ENCODE peak calls at places on chromosome 7, in four cellular contexts. M, J, I and O are unnamed samples.

GRCh38 chr7:123666492-123666891 is 10.8 kb downstream of the LMOD2 start:
- DNase-seq in M (no peak), J (no peak), I (no peak), O (no peak)

GRCh38 chr7:44307301-44307900 is 18.0 kb downstream of the CAMK2B start:
- DNase-seq in M (peak), J (peak), I (peak), O (peak)

GRCh38 chr7:11833431-11833830 is 1.4 kb upstream of the THSD7A start:
- DNase-seq in M (no peak), J (no peak), I (no peak), O (no peak)

GRCh38 chr7:128424936-128425335 is 15.2 kb upstream of the IMPDH1 start:
- DNase-seq in M (no peak), J (no peak), I (no peak), O (no peak)

GRCh38 chr7:98797150-98797549 is 72.7 kb downstream of the TMEM130 start:
- DNase-seq in M (no peak), J (no peak), I (no peak), O (no peak)

GRCh38 chr7:23349484-23350157 is 50.5 kb downstream of the MALSU1 start:
- DNase-seq in M (peak), J (peak), I (no peak), O (no peak)

GRCh38 chr7:116354546-116355422 is 144.4 kb downstream of the TES start:
- DNase-seq in M (peak), J (peak), I (peak), O (peak)

GRCh38 chr7:45681596-45682357 is 107.6 kb downstream of the ADCY1 start:
- DNase-seq in M (no peak), J (no peak), I (no peak), O (no peak)

GRCh38 chr7:155644971-155645509 is 579 bp downstream of the RBM33 start:
- DNase-seq in M (no peak), J (no peak), I (peak), O (no peak)

GRCh38 chr7:139094030-139094429 is 15.5 kb downstream of the ZC3HAV1 start:
- DNase-seq in M (no peak), J (no peak), I (no peak), O (no peak)

GRCh38 chr7:135335628-135336139 is 102.0 kb downstream of the STRA8 start:
- DNase-seq in M (peak), J (peak), I (peak), O (peak)

GRCh38 chr7:101767544-101767943 is 49.9 kb upstream of the CUX1 start:
- DNase-seq in M (no peak), J (no peak), I (no peak), O (no peak)

GRCh38 chr7:81226234-81226633 is 307.4 kb upstream of the SEMA3C start:
- DNase-seq in M (no peak), J (no peak), I (no peak), O (no peak)

GRCh38 chr7:85328599-85328998 is 141.7 kb upstream of the SEMA3D start:
- DNase-seq in M (no peak), J (no peak), I (no peak), O (no peak)

GRCh38 chr7:23106801-23107713 is 1.5 kb downstream of the KLHL7 start:
- DNase-seq in M (peak), J (no peak), I (no peak), O (no peak)

GRCh38 chr7:151058766-151059361 is 525 bp upstream of the SLC4A2 start:
- DNase-seq in M (no peak), J (no peak), I (peak), O (no peak)

GRCh38 chr7:48147078-48147591 is 24.1 kb upstream of the ABCA13 start:
- DNase-seq in M (no peak), J (no peak), I (no peak), O (no peak)

GRCh38 chr7:102872460-102872859 is 40.3 kb upstream of the LRRC17 start:
- DNase-seq in M (peak), J (peak), I (peak), O (no peak)

GRCh38 chr7:362416-363096 is 72.6 kb downstream of the FOXL3 start:
- DNase-seq in M (peak), J (no peak), I (no peak), O (no peak)

GRCh38 chr7:100825215-100825671 is 2.1 kb downstream of the EPHB4 start:
- DNase-seq in M (no peak), J (no peak), I (no peak), O (no peak)

GRCh38 chr7:48337012-48337621 is 165.9 kb downstream of the ABCA13 start:
- DNase-seq in M (peak), J (peak), I (peak), O (peak)

GRCh38 chr7:36430171-36430570 is 40.5 kb downstream of the ANLN start:
- DNase-seq in M (peak), J (no peak), I (no peak), O (no peak)

DNA sequence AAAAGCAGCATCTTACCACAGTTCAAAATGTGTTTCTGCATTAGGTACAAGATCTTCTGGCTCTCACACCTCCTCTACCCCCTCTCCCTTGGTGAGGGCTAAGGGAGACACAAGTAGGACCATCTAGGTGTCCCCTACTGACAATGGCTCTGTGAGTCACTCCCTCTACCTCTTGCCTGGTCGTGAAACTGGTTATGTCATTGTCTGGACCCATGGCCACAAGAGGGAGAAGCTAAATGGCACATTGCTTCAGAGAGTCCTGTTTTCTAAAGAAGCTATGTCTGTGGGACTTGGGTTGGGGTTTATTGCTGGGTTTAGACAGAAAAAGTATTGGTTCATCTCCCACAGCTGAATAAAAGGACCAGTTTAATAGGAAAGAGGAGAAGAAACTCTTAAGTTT is 4.0 kb upstream of the PLXNA4 start:
- DNase-seq in M (no peak), J (no peak), I (peak), O (no peak)
- TF ChIP-seq CTCF in M (no peak), J (no peak), I (no peak), O (no peak)

DNA sequence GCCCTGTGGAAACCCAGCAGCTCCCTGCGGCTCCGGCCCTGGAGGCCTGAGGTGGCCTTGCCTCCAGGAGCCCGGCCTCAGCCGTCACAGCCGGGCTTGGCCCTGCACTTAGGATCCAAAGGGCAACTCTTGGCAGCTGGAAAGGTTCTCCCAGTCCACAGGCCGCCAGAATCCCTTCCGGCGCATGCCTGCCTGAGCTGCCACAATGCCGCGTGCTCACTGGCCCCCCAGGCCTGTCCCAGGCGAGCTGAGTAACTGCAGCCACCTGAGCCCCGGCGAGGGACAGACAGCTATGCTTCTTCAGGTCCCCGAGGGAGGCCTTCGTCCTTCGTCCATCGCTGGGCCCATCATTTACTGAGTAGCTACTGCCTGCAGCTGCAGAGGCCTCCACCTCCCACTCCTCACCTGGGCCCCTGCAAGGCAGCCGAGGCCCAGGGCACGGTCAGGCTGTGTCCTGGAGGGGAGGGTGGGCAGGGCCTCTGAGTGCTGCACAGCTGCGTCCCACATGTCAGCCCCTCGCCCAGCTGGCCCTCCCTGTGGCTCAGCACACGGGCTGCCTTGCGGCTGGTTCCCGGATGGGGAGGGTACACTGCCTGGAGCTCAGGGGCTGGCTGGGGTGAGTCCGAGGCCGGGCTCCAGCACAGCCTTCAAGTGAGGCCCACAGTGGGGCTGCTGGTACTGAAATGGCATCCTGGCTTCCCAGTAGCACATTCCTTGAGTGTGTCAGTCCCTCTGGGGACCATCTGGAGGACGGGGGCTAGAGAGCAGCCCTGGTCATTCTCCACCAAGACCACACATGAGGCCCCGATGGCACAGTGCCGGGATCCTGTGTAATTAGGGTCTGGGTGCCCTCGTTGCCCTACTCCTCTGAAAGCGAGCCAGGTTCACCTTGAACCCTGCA is 172.5 kb downstream of the ELFN1 start:
- DNase-seq in M (peak), J (no peak), I (no peak), O (no peak)
- TF ChIP-seq CTCF in M (no peak), J (no peak), I (no peak), O (peak)

DNA sequence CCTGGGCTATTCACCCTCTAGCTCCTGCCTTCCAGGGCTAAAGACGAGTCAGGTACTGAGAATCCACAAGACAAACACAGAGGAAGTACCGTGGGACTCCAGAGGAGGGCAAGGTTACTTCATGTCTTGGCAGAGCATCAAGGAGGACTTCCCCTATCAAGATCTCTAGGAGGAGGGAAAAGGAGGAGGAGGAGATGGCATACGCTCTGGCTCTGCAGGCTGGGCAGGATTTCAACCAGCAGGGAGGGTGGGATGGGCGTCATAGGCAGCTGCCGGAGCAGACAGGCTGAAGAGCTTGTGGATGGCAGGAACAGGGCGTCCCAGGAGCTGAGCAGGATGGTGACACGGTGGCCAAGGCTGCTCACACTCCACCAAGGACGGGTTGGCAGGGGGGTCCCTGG is 21.3 kb downstream of the MDH2 start:
- DNase-seq in M (peak), J (peak), I (peak), O (no peak)
- TF ChIP-seq CTCF in M (peak), J (peak), I (peak), O (no peak)

DNA sequence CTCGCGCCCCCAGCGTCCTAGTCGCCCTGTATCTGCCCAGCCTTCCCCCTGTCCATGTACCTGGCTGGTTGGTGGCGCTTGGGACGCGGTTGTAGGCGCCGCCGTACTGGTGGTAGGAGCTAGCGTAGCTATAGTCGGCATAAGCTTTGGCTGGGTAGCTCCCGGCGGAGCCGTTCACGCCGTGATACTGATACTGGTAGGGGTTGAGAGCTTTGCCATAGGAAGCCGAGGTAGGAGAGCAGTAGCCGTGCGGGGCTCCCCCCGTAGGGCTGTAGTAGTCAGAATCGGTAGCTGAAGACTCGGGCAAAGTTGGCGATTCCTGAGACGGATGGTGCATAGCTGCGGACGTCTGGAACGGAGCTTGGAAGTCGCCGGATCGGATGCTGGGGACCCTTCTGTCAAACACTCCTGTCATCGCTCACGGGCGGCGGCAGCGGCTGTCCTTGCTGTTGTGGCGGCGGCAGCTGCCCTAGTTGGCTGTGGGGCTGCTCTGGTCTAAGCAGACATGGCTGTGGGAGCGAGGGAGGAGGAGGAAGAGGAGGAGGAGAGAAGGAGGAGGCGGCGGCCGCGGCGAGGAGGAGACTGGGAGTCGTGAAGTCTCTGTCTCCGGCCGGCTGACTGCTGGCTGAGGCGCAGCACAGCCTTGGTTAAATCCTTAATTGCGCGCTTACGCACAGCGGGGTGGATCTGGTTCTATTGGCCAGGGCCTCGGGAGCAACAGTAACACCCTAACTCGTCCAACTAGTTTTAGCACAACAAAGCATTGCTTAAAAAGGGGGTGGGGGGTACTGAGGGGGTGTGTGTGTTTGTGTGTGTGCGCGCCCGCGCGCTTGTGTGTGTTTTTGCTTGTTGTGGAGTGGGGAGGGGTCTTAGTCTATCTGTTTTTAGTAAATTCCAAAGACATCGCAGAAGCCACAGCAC is at the start of gene DLX5:
- DNase-seq in M (peak), J (no peak), I (peak), O (peak)
- TF ChIP-seq CTCF in M (no peak), J (no peak), I (no peak), O (no peak)

DNA sequence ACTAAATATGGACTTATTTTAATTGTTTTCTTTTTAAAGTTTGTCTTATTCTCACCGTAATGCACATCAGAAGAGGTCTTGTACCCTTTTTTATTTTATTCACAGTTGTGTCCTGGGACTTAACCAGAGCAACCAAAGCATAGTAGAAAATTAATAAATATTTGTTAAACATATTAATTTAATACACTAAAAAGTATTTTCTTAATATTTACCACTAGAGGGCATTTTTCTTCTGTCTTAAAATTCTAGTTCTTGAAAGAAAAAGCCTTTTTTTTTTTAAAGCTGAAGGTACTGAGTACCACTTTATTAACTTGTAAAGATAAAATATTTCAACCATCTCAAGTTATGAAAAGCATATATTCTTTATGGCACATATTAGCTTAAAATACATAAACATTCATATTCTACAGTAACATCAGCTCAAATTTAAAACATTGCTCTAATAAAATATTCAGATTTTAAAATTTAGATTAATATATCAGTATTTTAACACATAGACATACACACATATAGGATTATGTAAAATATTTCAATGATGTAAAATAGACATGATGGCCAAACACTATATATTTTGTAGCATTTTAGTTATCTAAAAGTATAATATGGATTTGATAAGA is 260.4 kb downstream of the SEMA3A start:
- DNase-seq in M (peak), J (no peak), I (no peak), O (no peak)
- TF ChIP-seq CTCF in M (peak), J (no peak), I (peak), O (peak)

GRCh38 chr7:27727058-27727457 is 12.9 kb upstream of the TAX1BP1 start:
- DNase-seq in M (no peak), J (no peak), I (no peak), O (no peak)

GRCh38 chr7:27723086-27723485 is 16.9 kb upstream of the TAX1BP1 start:
- DNase-seq in M (no peak), J (no peak), I (peak), O (no peak)
- TF ChIP-seq CTCF in M (peak), J (peak), I (peak), O (no peak)

GRCh38 chr7:107501593-107501992 is 31.7 kb downstream of the GPR22 start:
- DNase-seq in M (peak), J (peak), I (peak), O (no peak)
- TF ChIP-seq CTCF in M (peak), J (peak), I (peak), O (peak)

GRCh38 chr7:130486114-130486962 is 5.5 kb upstream of the MEST start:
- DNase-seq in M (no peak), J (no peak), I (peak), O (peak)
- TF ChIP-seq CTCF in M (peak), J (peak), I (peak), O (peak)